ENCODE peak calls at places on chromosomes 4 and X, in four cellular contexts. M is choroid plexus epithelial cell, J is heart right ventricle, E is A673. V is an unnamed sample.

GRCh38 chrX:123322531-123322930 is 138.5 kb downstream of the GRIA3 start:
- DNase-seq in J (no peak), M (no peak), E (no peak), V (no peak)

GRCh38 chr4:23232987-23233386 is 540.2 kb downstream of the GBA3 start:
- DNase-seq in M (no peak), J (no peak), E (no peak), V (no peak)

GRCh38 chr4:73275318-73275654 is 16.7 kb upstream of the ANKRD17 start:
- DNase-seq in J (no peak), M (no peak), E (no peak), V (no peak)

GRCh38 chr4:91267543-91267942 is 1036.2 kb upstream of the GRID2 start:
- DNase-seq in J (no peak), M (peak; percentile 0), E (peak; percentile 0), V (no peak)

GRCh38 chrX:115268421-115268820 is 21.1 kb upstream of the LUZP4 start:
- DNase-seq in J (no peak), E (peak; percentile 11), M (peak; percentile 24), V (no peak)

GRCh38 chrX:150436200-150436599 is 73.1 kb downstream of the MAMLD1 start:
- DNase-seq in E (no peak), M (no peak), J (no peak), V (no peak)

GRCh38 chr4:121551271-121551670 is 145.5 kb downstream of the ANXA5 start:
- DNase-seq in E (no peak), M (no peak), J (no peak), V (no peak)

GRCh38 chr4:187302456-187302855 is 578.8 kb upstream of the FAT1 start:
- DNase-seq in E (no peak), M (peak; percentile 23), J (no peak), V (no peak)

GRCh38 chr4:824461-825062 is 1.4 kb downstream of the CPLX1 start:
- DNase-seq in J (no peak), M (no peak), E (no peak), V (no peak)

GRCh38 chrX:96424007-96424406 is 260.6 kb upstream of the DIAPH2 start:
- DNase-seq in E (no peak), M (peak; percentile 60), J (no peak), V (no peak)

GRCh38 chrX:136138939-136139338 is 8.4 kb upstream of the FHL1 start:
- DNase-seq in E (no peak), M (no peak), J (no peak), V (no peak)

GRCh38 chrX:21961142-21961541 is 20.6 kb downstream of the SMS start:
- DNase-seq in J (no peak), E (no peak), M (no peak), V (no peak)

GRCh38 chrX:21958888-21959287 is 18.4 kb downstream of the SMS start:
- DNase-seq in E (no peak), M (no peak), J (no peak), V (no peak)

GRCh38 chrX:21960569-21960968 is 20.1 kb downstream of the SMS start:
- DNase-seq in E (no peak), M (peak; percentile 39), J (no peak), V (no peak)

GRCh38 chrX:21958187-21958586 is 17.7 kb downstream of the SMS start:
- DNase-seq in E (no peak), J (no peak), M (no peak), V (no peak)

GRCh38 chrX:21959362-21960051 is 19.0 kb downstream of the SMS start:
- DNase-seq in E (no peak), J (no peak), M (no peak), V (no peak)
- H3K4me3 ChIP-seq in E (no peak overlapping the region), J (no peak overlapping the region), M (no peak overlapping the region), V (no peak overlapping the region)

GRCh38 chr4:24988776-24989175 is 42.0 kb downstream of the LGI2 start:
- DNase-seq in E (peak; percentile 42), M (peak; percentile 55), J (no peak), V (no peak)
- TF ChIP-seq CTCF in E (peak; percentile 53), M (peak; percentile 70), J (peak; percentile 44), V (peak; percentile 49)

DNA sequence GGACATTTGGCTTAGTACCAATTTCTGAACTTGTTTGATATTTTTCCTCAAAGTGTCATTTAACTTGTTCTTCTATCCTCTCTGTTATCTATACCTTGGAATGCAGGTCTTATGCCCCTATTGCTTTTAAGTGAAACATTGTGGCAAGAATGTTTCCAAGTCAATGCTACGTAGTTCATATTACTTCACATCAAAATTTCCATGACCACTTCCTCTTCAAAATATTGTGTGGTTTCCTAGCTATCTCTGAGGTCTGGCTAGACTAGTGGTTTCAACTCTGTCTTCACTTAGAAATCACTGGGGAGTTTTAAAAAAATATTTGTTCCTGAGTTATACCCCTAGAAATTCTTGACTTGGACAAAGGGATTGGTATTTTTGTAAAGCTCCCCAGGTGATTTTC is 20.2 kb upstream of the RASGEF1B start:
- DNase-seq in M (peak; percentile 62), E (no peak), J (no peak), V (no peak)
- H3K4me3 ChIP-seq in M (no peak overlapping the region), E (no peak overlapping the region), J (no peak overlapping the region), V (no peak overlapping the region)

GRCh38 chr4:7150083-7150635 is 42.2 kb upstream of the SORCS2 start:
- DNase-seq in E (no peak), J (no peak), M (no peak), V (peak; percentile 20)

GRCh38 chr4:7154351-7154981 is 37.9 kb upstream of the SORCS2 start:
- DNase-seq in M (no peak), E (no peak), J (no peak), V (no peak)

GRCh38 chr4:7148337-7148736 is 44.0 kb upstream of the SORCS2 start:
- DNase-seq in J (no peak), M (no peak), E (no peak), V (no peak)

GRCh38 chr4:7153711-7154110 is 38.6 kb upstream of the SORCS2 start:
- DNase-seq in M (no peak), E (no peak), J (no peak), V (no peak)

GRCh38 chr4:7151668-7152227 is 40.6 kb upstream of the SORCS2 start:
- DNase-seq in M (no peak), J (no peak), E (no peak), V (no peak)
- TF ChIP-seq CTCF in M (peak; percentile 49), J (no peak), E (no peak), V (no peak)

DNA sequence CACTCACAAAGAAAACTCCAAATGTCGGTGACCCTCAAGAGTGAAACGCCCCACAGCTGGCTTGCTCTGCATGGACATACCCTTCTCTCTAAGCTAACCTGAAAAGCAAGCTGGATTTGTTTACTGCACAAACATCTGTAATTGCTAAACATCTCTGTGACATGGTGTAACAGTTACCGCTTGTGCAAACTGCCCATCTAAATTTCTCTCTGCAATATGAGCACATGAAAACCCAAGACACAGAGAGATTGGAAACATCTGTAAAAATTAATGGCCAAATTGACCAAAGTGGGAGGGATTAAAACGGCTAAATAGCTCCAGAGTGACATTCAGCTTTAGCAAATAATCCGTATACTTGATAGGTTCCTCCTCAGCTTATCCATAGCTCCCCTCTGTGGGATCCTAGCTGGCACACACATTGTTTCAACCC is 155.0 kb upstream of the MAP3K15 start:
- DNase-seq in J (no peak), E (no peak), M (peak; percentile 70), V (no peak)
- H3K4me3 ChIP-seq in J (no peak overlapping the region), E (no peak overlapping the region), M (peak overlapping the region; percentile 41), V (peak overlapping the region; percentile 14)

DNA sequence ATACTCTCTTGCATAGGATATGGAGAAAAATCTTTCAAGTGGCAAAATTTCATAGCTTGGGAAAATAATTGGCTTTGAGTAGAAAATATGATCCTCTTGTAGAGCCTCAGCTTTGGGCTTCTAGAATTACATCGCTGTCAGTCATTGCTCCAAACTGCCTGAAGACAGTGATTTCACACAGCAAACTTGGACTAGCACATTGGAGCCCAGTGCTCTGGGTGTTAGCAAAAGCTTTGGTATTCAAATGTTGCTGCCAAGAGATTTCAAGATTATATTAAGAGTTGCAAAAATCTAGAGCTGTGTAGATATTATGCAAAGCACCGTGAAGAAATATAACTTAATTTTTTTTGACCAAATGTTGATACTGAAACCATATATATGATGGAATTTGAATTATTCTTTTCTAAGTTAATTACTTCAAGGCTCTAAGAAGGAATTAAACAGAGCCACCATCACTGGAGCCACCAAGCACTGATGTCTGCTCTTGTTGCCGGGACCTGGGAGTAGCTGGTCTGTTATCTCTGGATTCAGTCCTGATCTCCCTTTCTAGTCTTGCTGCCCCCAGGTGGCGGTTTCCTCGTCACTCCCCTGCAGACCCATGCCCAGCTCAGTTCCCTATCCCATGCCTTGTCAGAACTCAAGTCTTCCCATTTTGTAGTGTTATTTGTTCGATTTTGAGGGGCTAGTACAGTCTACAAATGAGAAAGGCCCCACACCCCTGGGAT is 260.7 kb upstream of the SFRP2 start:
- DNase-seq in M (peak; percentile 77), E (peak; percentile 14), J (no peak), V (no peak)
- TF ChIP-seq CTCF in M (peak; percentile 28), E (peak; percentile 41), J (no peak), V (no peak)

GRCh38 chrX:140501321-140501720 is 3.5 kb downstream of the SOX3 start:
- DNase-seq in E (no peak), J (no peak), M (no peak), V (no peak)

GRCh38 chrX:140502491-140503229 is 2.2 kb downstream of the SOX3 start:
- DNase-seq in J (no peak), E (no peak), M (no peak), V (no peak)

GRCh38 chrX:140503230-140503585 is 1.7 kb downstream of the SOX3 start:
- DNase-seq in E (no peak), M (no peak), J (no peak), V (no peak)

GRCh38 chrX:140500427-140500826 is 4.4 kb downstream of the SOX3 start:
- DNase-seq in J (no peak), E (no peak), M (no peak), V (no peak)

DNA sequence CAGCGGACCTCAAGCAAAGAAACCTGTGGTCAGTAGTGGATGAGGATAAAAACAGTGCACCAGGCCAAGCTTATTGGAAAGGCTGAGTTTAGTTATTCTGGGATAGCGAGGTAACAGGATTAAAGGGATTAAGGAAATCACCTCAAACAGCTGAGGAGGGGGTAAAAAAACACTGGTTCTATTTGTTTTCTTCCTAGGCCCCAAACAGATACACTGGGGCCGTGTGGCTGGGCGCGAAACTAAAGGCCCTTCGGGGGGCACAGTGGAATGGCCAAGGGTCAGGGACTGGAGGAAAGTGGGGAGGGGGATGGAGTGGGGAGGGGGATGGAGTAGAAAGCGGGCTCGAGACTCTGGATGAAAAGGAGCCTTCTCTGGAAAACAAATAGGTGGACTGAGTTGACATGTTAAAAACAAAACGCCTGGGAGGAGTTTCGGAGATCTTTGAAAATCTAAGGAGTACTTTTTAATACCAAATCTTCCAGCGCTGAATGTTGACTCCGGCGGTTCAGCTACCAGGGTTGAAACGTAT is 2.9 kb downstream of the SOX3 start:
- DNase-seq in E (no peak), M (no peak), J (no peak), V (no peak)
- H3K4me3 ChIP-seq in E (no peak overlapping the region), M (no peak overlapping the region), J (no peak overlapping the region), V (no peak overlapping the region)

DNA sequence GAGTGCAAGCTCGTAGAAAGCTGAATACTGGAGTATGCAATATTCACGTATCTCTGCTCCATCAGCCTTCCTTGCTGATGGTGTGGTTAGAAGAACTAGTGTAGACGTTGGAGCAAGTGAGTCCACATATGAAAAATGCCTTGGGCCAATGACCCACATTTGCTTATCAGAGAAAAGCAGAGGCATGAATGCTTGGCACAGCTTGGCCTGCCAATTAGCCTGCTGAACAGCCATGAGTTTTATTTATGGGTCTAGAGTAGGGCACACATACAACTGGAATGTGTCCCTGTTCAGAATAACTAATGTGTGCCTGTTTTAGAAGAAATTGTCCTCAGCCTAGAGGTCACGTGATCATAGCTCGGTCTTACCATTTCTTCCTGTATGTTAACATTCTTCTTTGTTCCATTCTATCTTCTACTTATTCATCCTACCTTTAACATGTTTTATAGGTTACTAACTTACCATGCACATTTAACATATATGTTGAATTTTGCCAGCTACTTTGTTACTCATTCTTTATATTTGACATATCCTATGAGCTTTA is 432.7 kb upstream of the AADAT start:
- DNase-seq in M (no peak), J (peak; percentile 22), E (no peak), V (no peak)
- TF ChIP-seq CTCF in M (no peak), J (no peak), E (no peak), V (no peak)

V was measured in astrocyte of the cerebellum.